ENCODE peak calls at places on chromosomes 6 and 20, in five cellular contexts. One of them, this sample, is unnamed.

GRCh38 chr20:36236786-36237121 is 476 bp downstream of the AAR2 start:
- DNase-seq in HepG2: no peak
- DNase-seq in K562: no peak
- DNase-seq in H1: no peak
- DNase-seq in GM12878: no peak
- DNase-seq in this sample: no peak

GRCh38 chr20:62835931-62836861 is 19.3 kb downstream of the COL9A3 start:
- DNase-seq in HepG2: no peak
- DNase-seq in K562: no peak
- DNase-seq in H1: no peak
- DNase-seq in GM12878: no peak
- DNase-seq in this sample: no peak

GRCh38 chr6:149108398-149109100 is 209.0 kb upstream of the TAB2 start:
- DNase-seq in HepG2: no peak
- DNase-seq in K562: no peak
- DNase-seq in H1: no peak
- DNase-seq in GM12878: no peak
- DNase-seq in this sample: no peak

GRCh38 chr20:38298768-38299288 is 5.1 kb upstream of the BPI start:
- DNase-seq in HepG2: no peak
- DNase-seq in K562: no peak
- DNase-seq in H1: no peak
- DNase-seq in GM12878: no peak
- DNase-seq in this sample: peak; percentile 90

GRCh38 chr6:138307816-138308727 is 69.6 kb upstream of the SMIM28 start:
- DNase-seq in HepG2: peak; percentile 13
- DNase-seq in K562: no peak
- DNase-seq in H1: no peak
- DNase-seq in GM12878: no peak
- DNase-seq in this sample: no peak

GRCh38 chr6:137307163-137307851 is 88.1 kb upstream of the IFNGR1 start:
- DNase-seq in HepG2: no peak
- DNase-seq in K562: no peak
- DNase-seq in H1: no peak
- DNase-seq in GM12878: no peak
- DNase-seq in this sample: no peak

GRCh38 chr6:150150821-150151646 is 8.2 kb downstream of the PPP1R14C start:
- DNase-seq in HepG2: no peak
- DNase-seq in K562: peak; percentile 86
- DNase-seq in H1: no peak
- DNase-seq in GM12878: no peak
- DNase-seq in this sample: peak; percentile 12

GRCh38 chr6:157302761-157303160 is 20.6 kb downstream of the TMEM242 start:
- DNase-seq in HepG2: no peak
- DNase-seq in K562: no peak
- DNase-seq in H1: no peak
- DNase-seq in GM12878: no peak
- DNase-seq in this sample: no peak

GRCh38 chr6:15621203-15622044 is 41.4 kb downstream of the DTNBP1 start:
- DNase-seq in HepG2: no peak
- DNase-seq in K562: peak; percentile 48
- DNase-seq in H1: no peak
- DNase-seq in GM12878: peak; percentile 62
- DNase-seq in this sample: peak; percentile 93

GRCh38 chr6:17962436-17963031 is 24.9 kb downstream of the KIF13A start:
- DNase-seq in HepG2: no peak
- DNase-seq in K562: peak; percentile 96
- DNase-seq in H1: no peak
- DNase-seq in GM12878: no peak
- DNase-seq in this sample: no peak

GRCh38 chr20:1793821-1794220 is 101.4 kb upstream of the SIRPA start:
- DNase-seq in HepG2: no peak
- DNase-seq in K562: no peak
- DNase-seq in H1: no peak
- DNase-seq in GM12878: no peak
- DNase-seq in this sample: no peak

GRCh38 chr6:107144014-107144413 is 28.7 kb upstream of the BEND3 start:
- DNase-seq in HepG2: no peak
- DNase-seq in K562: no peak
- DNase-seq in H1: no peak
- DNase-seq in GM12878: no peak
- DNase-seq in this sample: no peak
- TF ChIP-seq GABPA in HepG2: no peak
- TF ChIP-seq GABPA in K562: no peak
- TF ChIP-seq GABPA in H1: no peak
- TF ChIP-seq GABPA in GM12878: no peak
- TF ChIP-seq GABPA in this sample: no peak

DNA sequence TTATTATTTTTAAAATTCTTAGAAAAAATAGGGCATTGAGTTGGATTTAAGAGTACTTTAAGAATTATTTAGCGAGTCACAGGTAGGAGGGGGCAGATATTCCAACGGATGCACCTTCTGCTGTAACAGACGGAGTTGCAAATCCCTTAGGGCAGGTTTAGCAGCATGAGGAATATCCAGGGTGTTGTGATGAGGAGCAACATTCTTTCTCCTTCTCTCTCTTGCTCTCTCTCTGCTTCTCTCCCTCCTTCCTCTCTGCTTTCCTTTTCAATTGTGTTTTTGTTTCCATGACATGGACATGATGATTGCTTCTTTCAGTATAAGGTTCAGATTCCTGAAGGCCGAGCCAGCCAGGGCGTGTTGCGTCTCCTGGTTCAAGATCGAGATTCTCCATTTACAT is 28.9 kb downstream of the CDH26 start:
- DNase-seq in HepG2: no peak
- DNase-seq in K562: no peak
- DNase-seq in H1: no peak
- DNase-seq in GM12878: no peak
- DNase-seq in this sample: no peak
- TF ChIP-seq CTCF in HepG2: no peak
- TF ChIP-seq CTCF in K562: no peak
- TF ChIP-seq CTCF in H1: no peak
- TF ChIP-seq CTCF in GM12878: no peak
- TF ChIP-seq CTCF in this sample: no peak

DNA sequence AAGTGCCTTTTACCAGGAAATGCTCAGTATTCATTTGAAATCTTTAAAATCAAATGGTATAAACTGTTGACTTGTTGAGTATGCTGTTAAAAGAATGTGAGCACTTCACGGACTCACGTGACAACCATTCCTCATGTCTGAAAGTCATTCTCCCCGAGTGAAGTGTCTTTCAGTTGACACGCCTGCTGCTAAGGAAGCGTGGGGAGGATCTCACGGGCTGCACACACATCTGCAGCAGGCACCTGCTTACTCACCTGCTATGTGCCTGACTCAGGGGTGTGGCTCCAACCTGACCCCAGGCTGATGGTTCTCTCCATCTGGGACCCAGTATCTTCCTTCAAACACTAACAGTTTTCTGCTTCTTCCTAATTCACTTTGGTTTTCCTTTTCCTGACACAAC is 32.7 kb downstream of the WDR27 start:
- DNase-seq in HepG2: no peak
- DNase-seq in K562: no peak
- DNase-seq in H1: no peak
- DNase-seq in GM12878: no peak
- DNase-seq in this sample: no peak
- TF ChIP-seq GABPA in HepG2: no peak
- TF ChIP-seq GABPA in K562: no peak
- TF ChIP-seq GABPA in H1: no peak
- TF ChIP-seq GABPA in GM12878: no peak
- TF ChIP-seq GABPA in this sample: no peak

GRCh38 chr6:10248378-10248843 is 166.5 kb downstream of the TFAP2A start:
- DNase-seq in HepG2: no peak
- DNase-seq in K562: no peak
- DNase-seq in H1: no peak
- DNase-seq in GM12878: no peak
- DNase-seq in this sample: peak; percentile 50
- TF ChIP-seq CTCF in HepG2: no peak
- TF ChIP-seq CTCF in K562: peak; percentile 44
- TF ChIP-seq CTCF in H1: peak; percentile 43
- TF ChIP-seq CTCF in GM12878: no peak
- TF ChIP-seq CTCF in this sample: no peak